ENCODE peak calls at places on chromosome 18, in four cellular contexts. Y is fibroblast of lung, G is tibial artery, N is HFF-Myc. M is an unnamed sample.

GRCh38 chr18:54329787-54330186 is 27.9 kb downstream of the STARD6 start:
- DNase-seq in Y (no peak), G (no peak), N (no peak), M (no peak)

GRCh38 chr18:56662902-56663301 is 11.7 kb downstream of the WDR7 start:
- DNase-seq in G (no peak), N (no peak), Y (no peak), M (no peak)

GRCh38 chr18:35949903-35950627 is 22.4 kb upstream of the RMP24 start:
- DNase-seq in Y (peak; percentile 73), N (no peak), G (peak; percentile 26), M (peak; percentile 52)

GRCh38 chr18:79411614-79412526 is 16.1 kb downstream of the NFATC1 start:
- DNase-seq in N (no peak), Y (no peak), G (no peak), M (no peak)

GRCh38 chr18:74228312-74228711 is 63.5 kb downstream of the CYB5A start:
- DNase-seq in Y (no peak), N (no peak), G (no peak), M (no peak)

GRCh38 chr18:76592981-76593381 is 97.9 kb upstream of the ZNF516 start:
- DNase-seq in G (no peak), N (no peak), Y (peak; percentile 20), M (no peak)

GRCh38 chr18:13003466-13003896 is 12.3 kb downstream of the CEP192 start:
- DNase-seq in G (no peak), Y (peak; percentile 67), N (peak; percentile 89), M (peak; percentile 64)

GRCh38 chr18:33745396-33745795 is 167.4 kb downstream of the ASXL3 start:
- DNase-seq in N (no peak), G (no peak), Y (no peak), M (no peak)

GRCh38 chr18:29457316-29457715 is 1280.4 kb upstream of the CDH2 start:
- DNase-seq in Y (no peak), N (no peak), G (no peak), M (no peak)

GRCh38 chr18:75109819-75110218 is 99.1 kb downstream of the PTGR3 start:
- DNase-seq in Y (no peak), N (no peak), G (no peak), M (no peak)

GRCh38 chr18:32362484-32362883 is 108.2 kb downstream of the GAREM1 start:
- DNase-seq in G (no peak), N (no peak), Y (peak; percentile 33), M (no peak)

GRCh38 chr18:32360682-32361345 is 109.9 kb downstream of the GAREM1 start:
- DNase-seq in G (no peak), Y (no peak), N (no peak), M (no peak)

GRCh38 chr18:32355896-32356295 is 114.8 kb downstream of the GAREM1 start:
- DNase-seq in Y (peak; percentile 75), G (no peak), N (no peak), M (peak; percentile 40)

GRCh38 chr18:32358529-32358928 is 112.2 kb downstream of the GAREM1 start:
- DNase-seq in N (no peak), G (no peak), Y (no peak), M (no peak)

DNA sequence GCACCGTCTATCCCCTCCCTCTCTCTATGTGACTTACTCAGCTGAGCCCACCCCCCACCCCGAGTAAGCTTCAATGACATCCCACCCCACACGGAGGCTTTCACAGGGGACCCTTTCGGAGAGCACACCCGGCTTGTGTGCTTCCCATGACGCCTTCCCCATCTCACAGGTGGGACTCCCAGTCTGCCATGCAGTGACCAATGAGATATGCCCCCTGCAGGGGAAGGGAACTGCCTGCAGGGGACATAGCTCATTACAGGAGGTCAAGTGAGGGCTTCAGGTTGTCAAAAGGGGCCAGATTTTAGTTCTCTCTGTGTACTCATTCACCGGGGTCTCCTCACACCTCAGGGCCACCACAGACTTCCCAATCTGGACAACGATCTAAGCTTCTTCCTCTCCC is 112.6 kb downstream of the GAREM1 start:
- DNase-seq in Y (no peak), N (no peak), G (no peak), M (no peak)
- TF ChIP-seq CTCF in Y (no peak), N (peak; percentile 10), G (no peak), M (peak; percentile 3)

DNA sequence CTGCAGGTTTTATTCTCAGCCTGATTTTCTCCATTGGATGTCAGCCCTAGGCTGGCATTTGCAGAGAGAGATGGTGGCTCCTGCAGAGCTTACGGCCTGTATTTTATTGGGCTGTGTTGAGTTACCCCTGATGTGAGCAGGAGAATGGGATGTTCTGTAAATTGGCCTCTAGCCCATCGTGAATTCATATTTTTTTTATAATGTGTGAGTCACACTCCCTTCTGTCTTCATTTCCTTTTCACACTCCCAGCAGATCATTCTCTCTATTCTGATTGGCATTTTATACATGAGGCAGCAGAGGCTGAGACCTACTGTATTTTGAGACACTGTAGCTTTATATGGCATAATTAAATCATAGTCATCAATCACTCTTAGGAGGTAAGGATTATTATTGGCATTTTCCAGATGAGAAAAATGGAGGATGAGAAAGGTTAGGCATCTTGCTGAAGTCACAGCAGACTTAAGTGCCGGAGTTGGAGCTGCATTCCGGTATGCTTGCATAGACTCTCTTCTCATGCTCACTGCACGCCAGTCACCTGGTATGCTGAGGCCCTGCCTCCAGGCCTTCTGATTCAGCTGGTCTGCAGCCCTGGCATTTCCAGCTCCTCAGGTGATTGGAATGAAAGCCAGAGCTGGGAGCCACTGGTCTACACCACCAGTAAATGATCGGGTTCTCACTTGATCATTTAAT is 142.4 kb downstream of the NEDD4L start:
- DNase-seq in N (peak; percentile 51), Y (peak; percentile 52), G (no peak), M (no peak)
- H3K4me3 ChIP-seq in N (no peak overlapping the region), Y (no peak overlapping the region), G (no peak overlapping the region), M (no peak overlapping the region)

DNA sequence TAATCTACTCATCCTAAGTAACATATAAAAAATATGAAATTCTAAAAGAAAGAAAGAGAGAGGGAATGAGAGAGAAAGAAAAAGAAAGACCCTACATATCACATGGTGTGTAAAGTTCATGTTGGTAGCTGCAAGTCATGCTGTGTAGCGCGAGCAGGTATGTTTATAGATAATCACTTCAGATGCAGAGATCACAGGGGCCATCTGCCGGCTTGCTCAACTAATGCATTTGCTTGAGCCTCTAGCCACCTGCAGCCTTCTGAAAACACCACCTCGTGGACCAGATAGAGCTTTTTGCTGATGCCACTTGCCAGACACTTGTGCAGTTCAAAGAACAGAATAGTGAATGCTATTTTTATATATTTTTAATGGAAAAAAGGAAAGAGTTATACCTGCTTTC is 37.6 kb downstream of the CDH7 start:
- DNase-seq in G (no peak), N (no peak), Y (no peak), M (no peak)
- TF ChIP-seq CTCF in G (no peak), N (no peak), Y (no peak), M (no peak)

GRCh38 chr18:46337206-46337710 is 233.1 kb downstream of the HAUS1 start:
- DNase-seq in G (no peak), N (no peak), Y (no peak), M (no peak)
- H3K4me3 ChIP-seq in G (no peak overlapping the region), N (no peak overlapping the region), Y (no peak overlapping the region), M (no peak overlapping the region)

M was measured in astrocyte of the cerebellum.